ENCODE peak calls at places on chromosomes 6 and 20, in nine cellular contexts. R is NCI-H345; J is bronchial epithelial cell; V is effector CD8-positive, alpha-beta T cell; E is EL; L is BE2C; B is spleen; I is left colon; F is RWPE1. S is an unnamed sample.

GRCh38 chr6:13013681-13014550 is 297.3 kb downstream of the PHACTR1 start:
- DNase-seq in R (no peak), J (no peak), V (no peak), E (peak), L (no peak), B (peak), I (no peak), F (no peak), S (no peak)

GRCh38 chr6:7129784-7130569 is 22.2 kb downstream of the RREB1 start:
- DNase-seq in R (no peak), J (peak), V (no peak), E (peak), L (no peak), B (peak), I (no peak), F (peak), S (peak)

GRCh38 chr6:96907498-96907897 is 9.8 kb upstream of the NDUFAF4 start:
- DNase-seq in R (no peak), J (peak), V (no peak), E (peak), L (no peak), B (no peak), I (no peak), F (no peak), S (peak)

GRCh38 chr6:4210619-4211419 is 75.4 kb upstream of the ECI2 start:
- DNase-seq in R (no peak), J (peak), V (peak), E (peak), L (peak), B (no peak), I (no peak), F (peak), S (peak)

GRCh38 chr6:89471287-89471867 is 38.4 kb downstream of the ANKRD6 start:
- DNase-seq in R (no peak), J (no peak), V (no peak), E (no peak), L (no peak), B (no peak), I (no peak), F (no peak), S (no peak)

GRCh38 chr6:36129889-36130671 is at the start of gene MAPK13:
- DNase-seq in R (peak), J (no peak), V (no peak), E (no peak), L (no peak), B (peak), I (peak), F (peak), S (peak)

GRCh38 chr20:62220666-62221568 is 839 bp upstream of the HRH3 start:
- DNase-seq in R (no peak), J (no peak), V (no peak), E (no peak), L (no peak), B (no peak), I (no peak), F (no peak), S (no peak)

GRCh38 chr6:127200114-127200513 is 66.5 kb upstream of the RNF146 start:
- DNase-seq in R (no peak), J (no peak), V (no peak), E (no peak), L (no peak), B (peak), I (no peak), F (no peak), S (no peak)

GRCh38 chr6:3381233-3382065 is 75.4 kb downstream of the SLC22A23 start:
- DNase-seq in R (no peak), J (no peak), V (no peak), E (no peak), L (no peak), B (no peak), I (no peak), F (no peak), S (no peak)

GRCh38 chr6:21883528-21883927 is 290.0 kb downstream of the SOX4 start:
- DNase-seq in R (no peak), J (no peak), V (no peak), E (no peak), L (no peak), B (no peak), I (no peak), F (no peak), S (no peak)

GRCh38 chr20:43530321-43531090 is 23.0 kb downstream of the L3MBTL1 start:
- DNase-seq in R (no peak), J (no peak), V (no peak), E (no peak), L (no peak), B (no peak), I (no peak), F (no peak), S (peak)

GRCh38 chr20:10521068-10521834 is 86.1 kb downstream of the SLX4IP start:
- DNase-seq in R (peak), J (peak), V (no peak), E (peak), L (peak), B (no peak), I (no peak), F (peak), S (peak)

GRCh38 chr20:17625246-17626051 is 55.6 kb downstream of the DSTN start:
- DNase-seq in R (no peak), J (no peak), V (no peak), E (no peak), L (peak), B (peak), I (peak), F (no peak), S (no peak)

GRCh38 chr20:35953411-35954199 is 697 bp downstream of the SCAND1 start:
- DNase-seq in R (peak), J (peak), V (peak), E (peak), L (peak), B (peak), I (no peak), F (peak), S (peak)

GRCh38 chr20:62551408-62552323 is 75.9 kb upstream of the GATA5 start:
- DNase-seq in R (no peak), J (no peak), V (no peak), E (no peak), L (no peak), B (no peak), I (no peak), F (no peak), S (no peak)

GRCh38 chr20:51695574-51696303 is 72.5 kb downstream of the ATP9A start:
- DNase-seq in R (peak), J (peak), V (no peak), E (peak), L (no peak), B (no peak), I (peak), F (peak), S (peak)

GRCh38 chr6:148973809-148974208 is 227.0 kb downstream of the UST start:
- DNase-seq in R (peak), J (peak), V (no peak), E (peak), L (no peak), B (no peak), I (no peak), F (no peak), S (peak)

GRCh38 chr20:45361794-45362193 is 1.2 kb upstream of the SYS1 start:
- DNase-seq in R (no peak), J (no peak), V (no peak), E (no peak), L (no peak), B (no peak), I (no peak), F (no peak), S (no peak)

GRCh38 chr20:50624351-50625016 is 66.9 kb downstream of the RIPOR3 start:
- DNase-seq in R (peak), J (peak), V (no peak), E (no peak), L (peak), B (no peak), I (no peak), F (peak), S (no peak)

GRCh38 chr6:97437087-97437486 is 154.1 kb upstream of the MMS22L start:
- DNase-seq in R (no peak), J (peak), V (no peak), E (peak), L (no peak), B (no peak), I (no peak), F (peak), S (peak)

GRCh38 chr6:97947841-97948240 is 664.8 kb upstream of the MMS22L start:
- DNase-seq in R (peak), J (peak), V (no peak), E (peak), L (peak), B (no peak), I (no peak), F (peak), S (no peak)

GRCh38 chr20:23609486-23610109 is 3.9 kb upstream of the CST9 start:
- DNase-seq in R (no peak), J (no peak), V (no peak), E (no peak), L (no peak), B (no peak), I (no peak), F (no peak), S (no peak)

GRCh38 chr6:12084681-12085080 is 72.6 kb downstream of the HIVEP1 start:
- DNase-seq in R (no peak), J (no peak), V (no peak), E (no peak), L (no peak), B (no peak), I (no peak), F (no peak), S (no peak)